ENCODE peak calls at places on chromosome 1, in eight cellular contexts. B, L, Z, A, O, P, U and E are unnamed samples.

GRCh38 chr1:212949771-212950170 is 570 bp upstream of the VASH2 start:
- DNase-seq in B (no peak), L (no peak), Z (no peak), A (no peak), O (no peak), P (no peak), U (no peak), E (no peak)

GRCh38 chr1:7281821-7282220 is 489.3 kb upstream of the VAMP3 start:
- DNase-seq in B (peak; percentile 89), L (no peak), Z (no peak), A (no peak), O (no peak), P (no peak), U (peak; percentile 73), E (peak; percentile 89)

GRCh38 chr1:72357411-72357810 is 75.1 kb upstream of the NEGR1 start:
- DNase-seq in B (peak; percentile 46), L (no peak), Z (no peak), A (peak; percentile 41), O (no peak), P (peak; percentile 61), U (peak; percentile 33), E (no peak)

GRCh38 chr1:37606481-37607263 is 10.9 kb upstream of the GNL2 start:
- DNase-seq in B (peak; percentile 17), L (no peak), Z (no peak), A (no peak), O (no peak), P (no peak), U (no peak), E (peak; percentile 15)

GRCh38 chr1:7278827-7279752 is 492.0 kb upstream of the VAMP3 start:
- DNase-seq in B (no peak), L (no peak), Z (no peak), A (no peak), O (no peak), P (no peak), U (no peak), E (no peak)

GRCh38 chr1:235246022-235246948 is 81.7 kb downstream of the ARID4B start:
- DNase-seq in B (peak; percentile 33), L (no peak), Z (no peak), A (peak; percentile 51), O (no peak), P (peak; percentile 59), U (no peak), E (peak; percentile 26)

GRCh38 chr1:236391008-236391407 is 3.1 kb upstream of the EDARADD start:
- DNase-seq in B (no peak), L (no peak), Z (no peak), A (no peak), O (no peak), P (no peak), U (no peak), E (no peak)

GRCh38 chr1:190940951-190941350 is 463.3 kb upstream of the BRINP3 start:
- DNase-seq in B (no peak), L (no peak), Z (no peak), A (no peak), O (no peak), P (no peak), U (no peak), E (no peak)

GRCh38 chr1:58250587-58250948 is 296.0 kb downstream of the OMA1 start:
- DNase-seq in B (no peak), L (no peak), Z (no peak), A (no peak), O (no peak), P (no peak), U (no peak), E (no peak)

GRCh38 chr1:212858461-212859265 is 588 bp downstream of the FLVCR1 start:
- DNase-seq in B (peak; percentile 50), L (peak; percentile 42), Z (peak; percentile 45), A (peak; percentile 47), O (no peak), P (peak; percentile 21), U (peak; percentile 34), E (peak; percentile 24)

GRCh38 chr1:229230136-229230892 is 40.6 kb upstream of the RAB4A start:
- DNase-seq in B (no peak), L (no peak), Z (no peak), A (peak; percentile 69), O (no peak), P (peak; percentile 74), U (peak; percentile 27), E (no peak)

GRCh38 chr1:61839702-61840101 is 97.4 kb downstream of the PATJ start:
- DNase-seq in B (peak; percentile 77), L (no peak), Z (no peak), A (peak; percentile 79), O (no peak), P (peak; percentile 81), U (peak; percentile 73), E (no peak)

GRCh38 chr1:11944358-11944981 is 10.0 kb downstream of the PLOD1 start:
- DNase-seq in B (no peak), L (no peak), Z (peak; percentile 73), A (no peak), O (no peak), P (no peak), U (no peak), E (no peak)

DNA sequence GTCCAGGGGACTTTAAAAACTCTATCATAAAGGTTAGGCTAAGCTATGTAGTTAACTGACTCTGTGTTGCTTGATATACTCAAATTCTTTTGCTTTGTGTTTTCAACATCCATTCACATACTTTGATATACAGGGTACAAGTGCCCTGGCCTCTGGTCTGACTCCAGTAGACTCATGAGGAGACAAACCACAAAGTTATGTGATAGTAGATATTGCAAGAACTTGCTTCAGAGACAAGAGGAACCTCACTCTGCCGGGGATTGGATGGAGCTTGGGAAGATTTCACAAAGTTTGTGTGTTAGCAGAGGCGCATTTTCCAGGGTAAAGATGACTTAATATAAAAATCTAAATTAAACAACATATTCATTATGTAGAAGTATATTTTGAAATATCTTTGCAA is 1.4 kb downstream of the GORAB start:
- DNase-seq in B (peak; percentile 72), L (peak; percentile 17), Z (no peak), A (no peak), O (no peak), P (no peak), U (no peak), E (no peak)
- H3K4me3 ChIP-seq in B (peak overlapping the region; percentile 58), L (peak overlapping the region; percentile 64), Z (peak overlapping the region; percentile 50), A (peak overlapping the region; percentile 72), O (peak overlapping the region; percentile 80), P (no peak overlapping the region), U (peak overlapping the region; percentile 69), E (peak overlapping the region; percentile 66)

GRCh38 chr1:67564193-67564592 is 120.8 kb upstream of the GADD45A start:
- DNase-seq in B (no peak), L (no peak), Z (no peak), A (no peak), O (no peak), P (no peak), U (no peak), E (no peak)
- H3K4me3 ChIP-seq in B (no peak overlapping the region), L (no peak overlapping the region), Z (no peak overlapping the region), A (no peak overlapping the region), O (no peak overlapping the region), P (no peak overlapping the region), U (no peak overlapping the region), E (no peak overlapping the region)

GRCh38 chr1:29330089-29330488 is 93.8 kb downstream of the PTPRU start:
- DNase-seq in B (no peak), L (no peak), Z (no peak), A (no peak), O (no peak), P (no peak), U (no peak), E (no peak)

GRCh38 chr1:29330856-29331255 is 94.5 kb downstream of the PTPRU start:
- DNase-seq in B (no peak), L (no peak), Z (no peak), A (no peak), O (no peak), P (no peak), U (no peak), E (no peak)

GRCh38 chr1:29332204-29332603 is 95.9 kb downstream of the PTPRU start:
- DNase-seq in B (peak; percentile 18), L (peak; percentile 65), Z (peak; percentile 66), A (peak; percentile 60), O (no peak), P (peak; percentile 26), U (peak; percentile 37), E (peak; percentile 15)

GRCh38 chr1:29331731-29332130 is 95.4 kb downstream of the PTPRU start:
- DNase-seq in B (peak; percentile 41), L (no peak), Z (no peak), A (no peak), O (no peak), P (no peak), U (no peak), E (no peak)

DNA sequence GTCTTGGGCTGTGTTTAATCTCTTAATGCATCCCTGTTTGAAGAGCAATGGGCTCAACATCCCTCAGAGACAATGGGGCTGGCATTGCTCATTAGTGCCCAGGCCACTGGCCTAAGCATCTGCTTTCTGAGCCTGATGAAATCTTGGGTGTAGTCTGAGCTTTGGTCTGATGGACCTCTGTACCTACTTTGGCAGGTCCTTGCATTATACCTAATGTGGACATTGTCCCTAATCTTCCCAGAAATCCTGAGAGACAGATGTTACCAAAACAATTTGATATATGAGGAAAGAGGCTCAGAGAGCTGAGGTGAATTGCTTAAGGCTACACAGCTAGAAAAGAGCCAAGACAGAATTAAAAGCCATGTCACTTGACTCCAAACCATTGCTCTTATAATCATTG is 95.0 kb downstream of the PTPRU start:
- DNase-seq in B (no peak), L (no peak), Z (no peak), A (no peak), O (no peak), P (no peak), U (no peak), E (no peak)
- H3K4me3 ChIP-seq in B (no peak overlapping the region), L (no peak overlapping the region), Z (no peak overlapping the region), A (no peak overlapping the region), O (no peak overlapping the region), P (no peak overlapping the region), U (no peak overlapping the region), E (no peak overlapping the region)

GRCh38 chr1:222928212-222928611 is 113.4 kb downstream of the DISP1 start:
- DNase-seq in B (peak; percentile 38), L (no peak), Z (peak; percentile 73), A (peak; percentile 28), O (no peak), P (peak; percentile 63), U (peak; percentile 45), E (peak; percentile 54)

GRCh38 chr1:222930097-222930496 is 115.3 kb downstream of the DISP1 start:
- DNase-seq in B (no peak), L (no peak), Z (no peak), A (no peak), O (no peak), P (no peak), U (no peak), E (no peak)

GRCh38 chr1:222935239-222935900 is 120.5 kb downstream of the DISP1 start:
- DNase-seq in B (no peak), L (no peak), Z (no peak), A (no peak), O (no peak), P (no peak), U (no peak), E (no peak)

GRCh38 chr1:222933273-222933672 is 118.4 kb downstream of the DISP1 start:
- DNase-seq in B (no peak), L (no peak), Z (no peak), A (no peak), O (no peak), P (no peak), U (no peak), E (no peak)

DNA sequence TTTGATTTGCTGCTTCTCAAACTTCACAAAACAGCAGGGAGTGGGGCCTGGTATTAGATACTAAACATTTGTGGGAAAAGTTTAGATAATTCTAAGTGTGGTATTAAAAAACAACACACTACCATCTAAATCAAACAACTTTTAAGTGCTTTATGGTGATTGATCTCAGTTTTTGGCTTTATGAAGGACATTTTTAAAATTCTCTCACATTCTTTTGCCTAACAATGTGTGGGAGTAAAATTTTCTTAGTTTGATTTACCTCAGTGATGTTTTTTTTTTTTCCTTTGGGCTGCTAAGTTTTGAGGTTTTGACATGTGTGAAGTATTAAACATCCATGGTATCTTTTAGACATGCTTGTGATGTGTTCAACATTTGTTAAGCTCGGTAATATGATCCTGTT is 116.2 kb downstream of the DISP1 start:
- DNase-seq in B (peak; percentile 58), L (no peak), Z (no peak), A (no peak), O (no peak), P (no peak), U (peak; percentile 27), E (no peak)
- H3K4me3 ChIP-seq in B (no peak overlapping the region), L (no peak overlapping the region), Z (no peak overlapping the region), A (no peak overlapping the region), O (no peak overlapping the region), P (no peak overlapping the region), U (no peak overlapping the region), E (no peak overlapping the region)